ENCODE peak calls at places on chromosomes 11 and 22, in seven cellular contexts. Z is fibroblast of lung; H is CD8-positive, alpha-beta T cell; N is heart right ventricle; V is thoracic aorta; L is tibial nerve; Y is heart left ventricle. B is an unnamed sample.
A peak's percentile ranks its signal among the peaks of the same experiment; 100 is the strongest.

GRCh38 chr11:70579376-70579955 is 181.1 kb downstream of the CTTN start:
- DNase-seq in Z (no peak), H (no peak), N (no peak), V (no peak), L (no peak), Y (peak; percentile 58), B (no peak)

GRCh38 chr11:25065711-25066110 is 568.9 kb downstream of the LUZP2 start:
- DNase-seq in Z (peak; percentile 94), H (no peak), N (no peak), V (no peak), L (no peak), Y (no peak), B (no peak)

GRCh38 chr11:25794804-25795203 is 537.1 kb upstream of the ANO3 start:
- DNase-seq in Z (no peak), H (no peak), N (no peak), V (no peak), L (no peak), Y (no peak), B (no peak)

GRCh38 chr22:27668828-27669797 is 132.4 kb downstream of the MN1 start:
- DNase-seq in Z (peak; percentile 70), H (no peak), N (peak; percentile 87), V (no peak), L (no peak), Y (peak; percentile 85), B (no peak)

GRCh38 chr11:92380882-92381281 is 156.3 kb downstream of the FAT3 start:
- DNase-seq in Z (peak; percentile 82), H (no peak), N (no peak), V (no peak), L (no peak), Y (no peak), B (no peak)

GRCh38 chr11:126992804-126993111 is 7.8 kb downstream of the KIRREL3 start:
- DNase-seq in Z (peak; percentile 98), H (no peak), N (no peak), V (no peak), L (no peak), Y (no peak), B (no peak)

GRCh38 chr11:110000858-110001257 is 92.3 kb upstream of the ZC3H12C start:
- DNase-seq in Z (peak; percentile 38), H (no peak), N (no peak), V (no peak), L (no peak), Y (no peak), B (no peak)

GRCh38 chr11:118230088-118230487 is 5.3 kb upstream of the JAML start:
- DNase-seq in Z (no peak), H (peak; percentile 26), N (no peak), V (no peak), L (no peak), Y (no peak), B (no peak)

GRCh38 chr11:125569913-125570621 is 790 bp downstream of the EI24 start:
- DNase-seq in Z (peak; percentile 13), H (no peak), N (no peak), V (no peak), L (no peak), Y (no peak), B (no peak)

DNA sequence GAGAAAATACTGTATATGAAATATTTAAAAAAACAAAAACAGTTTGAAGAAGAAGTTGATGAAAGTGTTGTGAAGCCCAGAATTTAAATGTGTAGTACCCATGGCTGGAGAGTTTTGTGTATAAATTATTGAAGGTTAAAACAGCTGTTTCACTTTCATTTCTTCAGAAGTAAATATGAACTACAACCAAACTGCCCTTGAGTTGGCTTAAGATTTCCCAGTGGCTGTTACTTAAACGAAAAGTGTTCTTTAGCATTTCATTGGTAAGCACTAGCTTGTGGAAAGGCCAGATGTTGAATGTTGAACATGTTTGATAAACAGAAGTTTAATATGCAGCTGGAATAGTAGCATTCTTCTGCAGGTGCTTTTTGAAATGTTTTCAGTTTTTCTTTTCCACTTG is 83.3 kb upstream of the TNRC6B start:
- DNase-seq in Z (no peak), H (no peak), N (no peak), V (no peak), L (no peak), Y (no peak), B (no peak)
- H3K27ac ChIP-seq in Z (no peak overlapping the region), H (no peak overlapping the region), N (no peak overlapping the region), V (no peak overlapping the region), L (no peak overlapping the region), Y (no peak overlapping the region), B (no peak overlapping the region)

DNA sequence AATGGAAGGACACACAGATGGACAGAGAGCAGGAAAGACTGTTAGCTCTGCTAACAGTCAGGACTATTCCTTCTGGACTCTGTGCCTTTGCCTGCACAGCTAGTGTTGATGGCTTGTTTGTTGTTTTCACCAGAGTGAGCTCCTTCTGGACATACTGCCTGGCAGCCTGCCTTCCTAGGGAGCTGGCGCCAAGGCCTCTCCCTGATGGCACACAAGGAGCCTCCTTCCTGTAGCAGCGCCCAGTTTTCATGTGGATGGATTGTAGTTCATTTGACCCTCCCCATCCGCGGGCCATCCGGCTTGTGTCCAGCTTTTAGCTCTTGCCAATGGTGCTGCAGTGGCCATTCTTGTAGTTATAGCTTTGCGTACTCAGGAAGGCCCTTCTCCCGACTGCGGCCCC is 16.6 kb upstream of the BCR start:
- DNase-seq in Z (no peak), H (no peak), N (no peak), V (no peak), L (peak; percentile 74), Y (no peak), B (peak; percentile 71)
- H3K27ac ChIP-seq in Z (no peak overlapping the region), H (no peak overlapping the region), N (no peak overlapping the region), V (no peak overlapping the region), L (no peak overlapping the region), Y (no peak overlapping the region), B (peak overlapping the region; percentile 49)

GRCh38 chr11:15115686-15116085 is 963 bp downstream of the INSC start:
- DNase-seq in Z (no peak), H (no peak), N (no peak), V (no peak), L (no peak), Y (no peak), B (no peak)

GRCh38 chr11:15119826-15120225 is 5.1 kb downstream of the INSC start:
- DNase-seq in Z (no peak), H (no peak), N (no peak), V (no peak), L (no peak), Y (no peak), B (no peak)

GRCh38 chr11:15118431-15118830 is 3.7 kb downstream of the INSC start:
- DNase-seq in Z (no peak), H (no peak), N (no peak), V (no peak), L (no peak), Y (no peak), B (no peak)

GRCh38 chr11:15119352-15119751 is 4.6 kb downstream of the INSC start:
- DNase-seq in Z (no peak), H (no peak), N (no peak), V (no peak), L (no peak), Y (no peak), B (no peak)

GRCh38 chr11:15117751-15118150 is 3.0 kb downstream of the INSC start:
- DNase-seq in Z (no peak), H (no peak), N (no peak), V (no peak), L (no peak), Y (no peak), B (peak; percentile 24)
- H3K27ac ChIP-seq in Z (no peak overlapping the region), H (no peak overlapping the region), N (no peak overlapping the region), V (no peak overlapping the region), L (no peak overlapping the region), Y (no peak overlapping the region), B (no peak overlapping the region)

GRCh38 chr11:749731-750130 is 2.5 kb downstream of the TALDO1 start:
- DNase-seq in Z (no peak), H (no peak), N (no peak), V (no peak), L (no peak), Y (no peak), B (no peak)
- H3K27ac ChIP-seq in Z (no peak overlapping the region), H (no peak overlapping the region), N (no peak overlapping the region), V (no peak overlapping the region), L (no peak overlapping the region), Y (no peak overlapping the region), B (peak overlapping the region; percentile 96)

DNA sequence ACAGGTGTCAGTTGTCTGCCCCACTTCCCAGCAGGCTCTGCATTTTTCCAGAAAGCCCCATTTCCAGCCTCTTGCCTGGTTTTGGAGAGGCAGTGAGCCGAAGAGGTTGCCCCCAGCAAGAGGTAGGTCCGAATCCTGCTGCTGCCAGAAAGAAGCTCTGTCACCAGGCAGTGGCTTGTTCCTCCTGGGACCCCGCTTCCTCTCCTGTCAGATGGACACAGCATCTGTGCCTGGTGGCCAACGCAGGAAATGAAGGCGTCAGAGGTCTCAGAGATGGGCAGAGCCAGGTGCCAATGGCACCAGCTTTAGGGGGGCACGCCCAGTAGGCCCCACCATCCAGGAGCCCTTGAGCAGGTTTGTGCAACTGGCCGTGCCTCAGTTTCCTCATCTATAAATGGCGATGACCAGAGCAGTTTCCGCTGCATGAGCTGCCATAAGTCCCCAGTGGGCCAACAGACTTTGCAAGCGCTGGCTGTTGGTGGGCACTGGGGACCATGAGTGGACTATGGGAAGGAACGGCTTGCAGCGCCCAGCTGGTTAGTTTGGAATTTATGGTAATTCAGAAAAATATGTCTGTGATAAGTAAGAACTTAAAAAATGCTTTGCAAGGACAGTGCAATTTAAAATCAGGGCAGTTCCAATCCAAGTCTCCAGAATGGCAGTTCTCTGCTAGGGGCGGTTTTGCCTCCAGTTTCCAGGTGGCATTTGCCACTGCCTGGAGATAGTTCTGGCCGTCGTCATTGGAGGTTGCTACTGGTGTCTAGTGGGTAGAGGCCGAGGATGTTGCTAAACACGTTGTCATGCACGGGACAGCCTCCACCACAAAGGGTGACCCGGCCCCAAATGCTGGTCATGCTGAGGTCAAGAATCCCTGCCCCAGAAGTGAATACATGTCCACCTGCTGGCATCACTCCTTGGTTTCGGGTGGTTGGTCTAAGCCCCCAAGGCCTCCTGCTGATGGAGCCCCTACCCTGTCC is 2.3 kb upstream of the OSBPL5 start:
- DNase-seq in Z (no peak), H (no peak), N (no peak), V (no peak), L (peak; percentile 11), Y (no peak), B (no peak)
- H3K27ac ChIP-seq in Z (no peak overlapping the region), H (no peak overlapping the region), N (no peak overlapping the region), V (no peak overlapping the region), L (no peak overlapping the region), Y (no peak overlapping the region), B (no peak overlapping the region)